ENCODE peak calls at places on chromosomes 1 and 21, in eight cellular contexts. Y is left lung; F is GM23338; Q is thyroid gland; M is psoas muscle; E is endothelial cell of umbilical vein; H is CD4-positive, CD25-positive, alpha-beta regulatory T cell; U is CD8-positive, alpha-beta memory T cell. J is an unnamed sample. For H3K36me3, the result is how much of the 10 kb centered on the place peaks cover.

GRCh38 chr1:30419246-30419720 is 304.1 kb downstream of the MATN1 start:
- DNase-seq in Y (no peak), M (no peak), H (no peak), U (no peak), E (no peak), F (no peak), Q (no peak), J (peak)

GRCh38 chr1:31297273-31298247 is 728 bp downstream of the ZCCHC17 start:
- DNase-seq in H (peak), Q (no peak), U (no peak), F (peak), M (no peak), Y (no peak), E (peak), J (no peak)

GRCh38 chr1:116373451-116374339 is 651 bp downstream of the ATP1A1 start:
- DNase-seq in H (peak), Q (peak), U (peak), F (peak), E (peak), M (peak), Y (peak), J (peak)

GRCh38 chr1:97297611-97298010 is 576.0 kb downstream of the PTBP2 start:
- DNase-seq in Q (no peak), Y (no peak), U (no peak), H (no peak), F (peak), E (peak), M (no peak), J (no peak)

GRCh38 chr1:56496861-56497772 is 82.2 kb downstream of the PLPP3 start:
- DNase-seq in E (peak), Q (no peak), F (no peak), U (no peak), Y (no peak), H (no peak), M (no peak), J (no peak)

GRCh38 chr1:72062584-72062983 is 219.8 kb downstream of the NEGR1 start:
- DNase-seq in U (no peak), M (no peak), H (no peak), F (no peak), Q (no peak), E (no peak), Y (no peak), J (no peak)

GRCh38 chr1:221806984-221807383 is 65.1 kb upstream of the DUSP10 start:
- DNase-seq in E (no peak), Q (no peak), F (no peak), U (no peak), M (no peak), H (no peak), Y (no peak), J (no peak)

GRCh38 chr1:97069312-97069711 is 347.7 kb downstream of the PTBP2 start:
- DNase-seq in Q (no peak), Y (no peak), E (no peak), M (no peak), U (no peak), F (no peak), H (no peak), J (no peak)

GRCh38 chr21:36693144-36694040 is 5.5 kb upstream of the SIM2 start:
- DNase-seq in H (no peak), E (no peak), U (no peak), F (peak), Y (peak), M (no peak), Q (no peak), J (no peak)

GRCh38 chr1:1246230-1246600 is 307 bp downstream of the C1QTNF12 start:
- DNase-seq in Q (no peak), U (no peak), H (no peak), M (no peak), F (no peak), E (no peak), Y (no peak), J (no peak)

GRCh38 chr1:69572921-69573320 is 5.2 kb downstream of the LRRC7 start:
- DNase-seq in E (peak), M (no peak), Y (no peak), U (no peak), Q (no peak), H (no peak), F (no peak), J (no peak)

GRCh38 chr1:157312270-157312812 is 174.1 kb upstream of the ETV3 start:
- DNase-seq in Q (no peak), U (no peak), M (no peak), E (peak), Y (no peak), H (no peak), F (no peak), J (no peak)

GRCh38 chr1:73998348-73998959 is 199.5 kb downstream of the LRRIQ3 start:
- DNase-seq in U (no peak), F (peak), Q (no peak), Y (no peak), E (peak), H (peak), M (no peak), J (no peak)

GRCh38 chr1:246338546-246338945 is 168.5 kb downstream of the SMYD3 start:
- DNase-seq in M (no peak), H (no peak), U (no peak), F (no peak), E (no peak), Q (no peak), Y (no peak), J (no peak)

GRCh38 chr1:75727571-75727970 is 3.1 kb downstream of the ACADM start:
- DNase-seq in Q (no peak), Y (no peak), E (no peak), H (no peak), F (no peak), U (no peak), M (no peak), J (no peak)

GRCh38 chr1:18529714-18530113 is 49.0 kb downstream of the KLHDC7A start:
- DNase-seq in E (no peak), M (no peak), U (no peak), H (no peak), Q (no peak), F (no peak), Y (no peak), J (peak)

GRCh38 chr1:100866041-100866900 is 28.4 kb downstream of the EXTL2 start:
- DNase-seq in Y (no peak), E (peak), F (peak), H (peak), U (no peak), Q (no peak), M (no peak), J (no peak)

GRCh38 chr1:174998569-174999215 is 1.1 kb upstream of the CACYBP start:
- DNase-seq in H (peak), U (peak), E (peak), M (no peak), Y (peak), F (peak), Q (peak), J (no peak)

GRCh38 chr1:53656062-53656915 is 82.7 kb downstream of the GLIS1 start:
- DNase-seq in E (no peak), U (no peak), H (no peak), Y (no peak), F (no peak), M (no peak), Q (no peak), J (no peak)

GRCh38 chr1:95353185-95353584 is 119.2 kb downstream of the RWDD3 start:
- DNase-seq in H (no peak), E (no peak), F (no peak), Q (no peak), U (no peak), M (no peak), Y (no peak), J (no peak)

GRCh38 chr1:91851130-91852010 is 34.6 kb downstream of the TGFBR3 start:
- DNase-seq in U (no peak), E (peak), Q (peak), Y (peak), F (no peak), M (peak), H (no peak), J (peak)

GRCh38 chr1:29969576-29969975 is 733.3 kb downstream of the PTPRU start:
- DNase-seq in H (no peak), U (no peak), Y (no peak), E (no peak), F (no peak), M (no peak), Q (no peak), J (no peak)

GRCh38 chr1:112698366-112699310 is 8.3 kb downstream of the RHOC start:
- DNase-seq in F (no peak), Y (peak), M (no peak), H (no peak), E (peak), Q (peak), U (no peak), J (peak)

GRCh38 chr1:10415211-10415930 is 14.9 kb upstream of the CENPS start:
- DNase-seq in E (peak), H (peak), Q (no peak), F (peak), Y (no peak), U (no peak), M (no peak), J (no peak)
- H3K36me3 ChIP-seq in E (under half), H (half or more), Q (half or more), F (half or more), Y (half or more), U (under half), M (half or more), J (under half)

DNA sequence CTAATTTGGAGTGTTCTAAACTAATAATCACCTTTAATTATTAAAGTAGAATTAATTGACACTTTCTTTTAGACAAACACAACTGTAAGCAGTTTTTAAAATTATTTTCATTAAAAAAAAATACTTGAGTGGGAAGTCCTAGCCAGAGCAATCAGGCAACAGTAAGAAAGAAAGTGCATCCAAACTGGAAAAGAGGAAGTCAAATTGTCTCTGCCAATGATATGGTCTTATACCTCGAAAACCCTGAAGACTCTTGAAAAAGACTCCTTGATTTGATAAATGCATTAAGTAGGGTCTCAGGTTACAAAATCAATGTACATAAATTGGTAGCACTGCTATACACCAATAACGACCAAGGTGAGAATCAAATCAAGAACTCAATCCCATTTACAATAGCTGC is 83.0 kb upstream of the GADD45A start:
- DNase-seq in E (no peak), Y (no peak), M (no peak), Q (no peak), U (no peak), F (no peak), H (no peak), J (no peak)
- H3K4me3 ChIP-seq in E (no peak), Y (no peak), M (no peak), Q (no peak), U (no peak), F (no peak), H (no peak), J (no peak)

DNA sequence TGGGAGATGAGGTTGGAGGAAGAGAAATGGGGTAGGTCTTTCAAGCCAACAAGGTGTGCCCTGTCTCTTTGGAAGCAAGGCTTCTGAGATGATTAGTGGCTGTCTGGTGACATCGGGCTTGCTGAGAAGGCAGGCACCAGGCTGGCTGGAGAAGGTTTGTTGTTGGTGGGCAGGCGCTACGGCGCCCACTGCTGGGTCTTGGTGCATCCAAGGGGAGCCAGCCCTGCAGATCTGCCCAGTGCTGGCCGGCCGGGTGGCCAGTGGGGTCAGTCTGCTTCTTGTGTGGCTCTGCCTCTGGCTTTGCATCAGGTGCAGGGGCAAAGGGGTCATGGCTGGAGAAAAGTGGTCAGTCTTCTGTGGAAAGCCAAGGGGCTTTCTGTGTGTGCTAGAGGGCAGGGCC is 126.2 kb downstream of the TLR5 start:
- DNase-seq in Q (no peak), F (no peak), E (no peak), Y (no peak), M (no peak), U (no peak), H (no peak), J (no peak)
- H3K27ac ChIP-seq in Q (no peak), F (no peak), E (no peak), Y (no peak), M (no peak), U (no peak), H (no peak), J (no peak)

DNA sequence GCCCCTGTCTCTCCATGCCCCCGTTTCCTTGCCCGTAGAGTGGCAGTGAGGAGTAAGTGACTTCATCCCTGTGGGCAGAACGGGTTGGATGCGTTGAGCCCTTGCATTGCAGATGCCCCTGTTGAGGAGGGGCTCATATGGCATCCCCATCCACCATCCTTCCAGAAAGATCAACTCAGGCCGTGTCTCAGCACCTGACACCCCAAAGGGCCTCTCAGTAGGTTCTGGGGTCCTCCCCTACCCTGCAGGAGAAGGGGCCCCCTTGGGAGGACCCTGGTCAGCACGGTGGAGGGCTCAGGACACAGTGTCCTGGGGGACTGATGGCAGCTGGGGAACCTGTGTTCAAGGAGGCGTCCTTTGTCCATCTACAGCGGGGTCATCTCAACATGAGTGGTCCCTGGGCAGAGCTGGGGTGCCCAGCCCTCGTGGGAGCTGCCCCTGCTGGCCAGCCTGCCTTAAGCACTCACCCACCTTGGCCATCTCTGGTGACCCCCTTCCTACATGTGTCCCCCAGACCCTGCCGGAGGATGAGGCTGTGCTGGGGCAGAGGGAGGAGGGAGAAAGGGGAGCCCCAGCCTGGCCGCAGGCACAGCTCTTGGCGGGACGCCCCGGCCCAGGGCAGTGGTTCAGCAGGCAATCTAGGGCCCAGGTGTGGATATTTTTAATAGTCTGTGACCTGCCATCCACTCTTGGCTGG is 48.2 kb upstream of the ACTRT2 start:
- DNase-seq in Q (no peak), H (no peak), Y (peak), F (no peak), U (no peak), E (no peak), M (no peak), J (peak)
- H3K36me3 ChIP-seq in Q (under half), H (under half), Y (under half), F (under half), U (under half), E (under half), M (under half), J (under half)

GRCh38 chr1:11761988-11762406 is at the start of gene C1orf167:
- DNase-seq in Q (peak), E (no peak), F (peak), H (peak), Y (peak), U (peak), M (no peak), J (no peak)
- H3K4me3 ChIP-seq in Q (no peak), E (no peak), F (peak), H (no peak), Y (no peak), U (no peak), M (peak), J (no peak)

DNA sequence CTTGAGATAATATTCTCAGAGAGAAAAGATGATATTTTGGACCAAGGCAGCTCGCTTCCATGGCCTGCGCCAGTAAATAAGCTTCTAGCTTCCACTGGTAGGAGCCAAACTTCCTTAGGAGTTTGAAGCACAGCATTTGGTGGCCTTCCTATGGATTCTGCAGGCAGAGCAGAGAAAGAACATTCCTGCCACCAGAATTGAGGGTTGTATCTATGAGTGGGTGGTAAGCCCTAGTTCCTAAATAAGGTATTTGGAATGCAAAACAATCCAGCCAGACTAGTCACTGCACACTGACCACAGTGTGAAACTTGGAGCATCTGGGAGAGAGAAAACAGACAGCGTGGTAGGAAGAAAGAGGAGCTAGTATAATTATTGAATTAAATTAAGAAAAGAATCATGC is 54.1 kb upstream of the BCAR3 start:
- DNase-seq in M (no peak), Q (no peak), Y (no peak), H (no peak), U (no peak), F (no peak), E (no peak), J (no peak)
- H3K27ac ChIP-seq in M (no peak), Q (no peak), Y (no peak), H (no peak), U (no peak), F (no peak), E (no peak), J (no peak)

GRCh38 chr1:231248778-231249177 is 7.8 kb downstream of the GNPAT start:
- DNase-seq in F (no peak), Q (no peak), M (no peak), H (no peak), E (no peak), Y (no peak), U (no peak), J (no peak)

DNA sequence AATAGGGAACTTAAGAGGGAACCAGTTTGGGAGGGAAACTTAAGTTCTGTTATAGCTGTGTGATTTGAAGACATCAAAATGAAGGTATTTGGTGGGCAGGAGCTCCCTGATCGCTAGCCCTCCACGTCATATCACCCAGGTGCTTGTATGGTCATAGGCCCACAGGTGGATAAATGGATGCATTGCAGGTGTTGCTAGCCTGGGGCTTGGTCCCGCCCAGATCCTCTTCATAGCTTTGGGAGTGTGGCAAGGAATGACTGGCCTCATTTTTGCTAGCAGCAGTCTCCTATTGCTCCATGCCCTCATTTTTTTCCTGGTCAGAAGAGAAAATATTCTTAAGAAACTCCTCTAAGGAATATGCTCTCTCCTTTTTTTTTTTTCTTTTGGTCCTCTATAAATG is 11.3 kb downstream of the GNPAT start:
- DNase-seq in Y (no peak), Q (no peak), U (no peak), H (no peak), F (peak), E (no peak), M (no peak), J (no peak)
- H3K36me3 ChIP-seq in Y (half or more), Q (under half), U (under half), H (under half), F (under half), E (under half), M (half or more), J (under half)

J was measured in Peyer's patch.